ENCODE peak calls at places on chromosomes 1 and 21, in six cellular contexts. M is kidney tubule cell, N is HAP-1, Z is lung microvascular endothelial cell, D is amygdala, E is aorta. H is an unnamed sample.

GRCh38 chr1:14970115-14970798 is 183.3 kb upstream of the TMEM51 start:
- DNase-seq in M (peak; percentile 90), N (peak; percentile 10), Z (peak; percentile 31), D (peak; percentile 7), E (peak; percentile 88), H (peak; percentile 39)

GRCh38 chr1:54314691-54315455 is 91.3 kb downstream of the SSBP3 start:
- DNase-seq in M (no peak), N (no peak), Z (no peak), D (no peak), E (no peak), H (no peak)

GRCh38 chr1:160261526-160261877 is 847 bp downstream of the DCAF8 start:
- DNase-seq in M (peak; percentile 80), N (peak; percentile 32), Z (peak; percentile 81), D (no peak), E (no peak), H (peak; percentile 85)

GRCh38 chr21:45863267-45863666 is 118.3 kb upstream of the COL6A1 start:
- DNase-seq in M (no peak), N (no peak), Z (no peak), D (no peak), E (no peak), H (no peak)

GRCh38 chr1:196306421-196306820 is 301.8 kb downstream of the KCNT2 start:
- DNase-seq in M (no peak), N (no peak), Z (no peak), D (no peak), E (no peak), H (no peak)

GRCh38 chr1:3587133-3587733 is 24.1 kb downstream of the MEGF6 start:
- DNase-seq in M (no peak), N (no peak), Z (no peak), D (no peak), E (no peak), H (no peak)

GRCh38 chr1:19636065-19636464 is 8.0 kb upstream of the NBL1 start:
- DNase-seq in M (no peak), N (no peak), Z (no peak), D (no peak), E (no peak), H (no peak)

GRCh38 chr21:44012474-44013379 is 618 bp downstream of the TRAPPC10 start:
- DNase-seq in M (peak; percentile 39), N (no peak), Z (peak; percentile 60), D (peak; percentile 48), E (peak; percentile 79), H (peak; percentile 24)

GRCh38 chr1:214708321-214708960 is 105.4 kb downstream of the CENPF start:
- DNase-seq in M (no peak), N (no peak), Z (no peak), D (no peak), E (no peak), H (no peak)

GRCh38 chr1:20558180-20558579 is 5.8 kb downstream of the FAM43B start:
- DNase-seq in M (no peak), N (no peak), Z (no peak), D (no peak), E (no peak), H (no peak)

GRCh38 chr1:115324649-115325420 is 13.2 kb downstream of the NGF start:
- DNase-seq in M (peak; percentile 50), N (no peak), Z (no peak), D (no peak), E (no peak), H (no peak)

GRCh38 chr1:27599605-27600499 is 4.1 kb downstream of the AHDC1 start:
- DNase-seq in M (no peak), N (no peak), Z (no peak), D (no peak), E (no peak), H (no peak)

GRCh38 chr21:22356663-22357062 is 1358.5 kb downstream of the NCAM2 start:
- DNase-seq in M (no peak), N (no peak), Z (no peak), D (no peak), E (no peak), H (no peak)

GRCh38 chr21:44884059-44884458 is 10.6 kb upstream of the PTTG1IP start:
- DNase-seq in M (no peak), N (no peak), Z (no peak), D (no peak), E (peak; percentile 35), H (no peak)

GRCh38 chr21:42873096-42873495 is 6.2 kb downstream of the WDR4 start:
- DNase-seq in M (no peak), N (no peak), Z (no peak), D (no peak), E (no peak), H (no peak)

GRCh38 chr1:6421266-6421665 is 1.5 kb upstream of the HES2 start:
- DNase-seq in M (no peak), N (no peak), Z (no peak), D (no peak), E (no peak), H (no peak)

GRCh38 chr1:29450591-29450990 is 214.3 kb downstream of the PTPRU start:
- DNase-seq in M (no peak), N (no peak), Z (no peak), D (no peak), E (peak; percentile 11), H (no peak)

GRCh38 chr21:38166214-38166547 is 90.6 kb upstream of the KCNJ15 start:
- DNase-seq in M (no peak), N (no peak), Z (no peak), D (no peak), E (no peak), H (no peak)